ENCODE peak calls at places on chromosomes 12 and 14, in eight cellular contexts. C is natural killer cell, V is endodermal cell, T is WTC11, D is Peyer's patch, H is Calu3, B is HepG2, M is astrocyte. G is an unnamed sample.

GRCh38 chr12:2902287-2902880 is 11.7 kb downstream of the TULP3 start:
- DNase-seq in C (no peak), V (no peak), T (no peak), D (peak), H (no peak), B (no peak), M (peak), G (no peak)

GRCh38 chr12:30450872-30451271 is 244.8 kb downstream of the IPO8 start:
- DNase-seq in C (no peak), V (no peak), T (no peak), D (no peak), H (no peak), B (no peak), M (peak), G (no peak)

GRCh38 chr12:94100990-94101901 is 47.1 kb upstream of the PLXNC1 start:
- DNase-seq in C (peak), V (peak), T (peak), D (peak), H (peak), B (peak), M (peak), G (peak)

GRCh38 chr14:61524211-61524806 is 171.0 kb upstream of the HIF1A start:
- DNase-seq in C (no peak), V (peak), T (no peak), D (peak), H (peak), B (peak), M (peak), G (no peak)

GRCh38 chr12:21852251-21852650 is 77.7 kb upstream of the KCNJ8 start:
- DNase-seq in C (no peak), V (no peak), T (no peak), D (no peak), H (no peak), B (no peak), M (peak), G (no peak)

GRCh38 chr12:101323255-101323654 is 43.4 kb downstream of the UTP20 start:
- DNase-seq in C (no peak), V (no peak), T (no peak), D (no peak), H (no peak), B (no peak), M (no peak), G (no peak)

GRCh38 chr12:9707864-9708808 is 24.8 kb downstream of the CLECL1 start:
- DNase-seq in C (peak), V (peak), T (peak), D (peak), H (peak), B (peak), M (peak), G (peak)

GRCh38 chr14:49552630-49553029 is 33.5 kb downstream of the RPS29 start:
- DNase-seq in C (no peak), V (no peak), T (no peak), D (no peak), H (no peak), B (no peak), M (no peak), G (no peak)

GRCh38 chr12:32686340-32686739 is 7.2 kb downstream of the DNM1L start:
- DNase-seq in C (no peak), V (no peak), T (no peak), D (no peak), H (no peak), B (no peak), M (no peak), G (no peak)

GRCh38 chr12:15038137-15038536 is 65.3 kb downstream of the PDE6H start:
- DNase-seq in C (no peak), V (no peak), T (no peak), D (no peak), H (no peak), B (no peak), M (no peak), G (no peak)

GRCh38 chr14:105375635-105376057 is 22.7 kb upstream of the TEX22 start:
- DNase-seq in C (no peak), V (no peak), T (no peak), D (no peak), H (no peak), B (no peak), M (no peak), G (peak)

GRCh38 chr12:11133816-11134215 is 628 bp downstream of the TAS2R30 start:
- DNase-seq in C (no peak), V (no peak), T (no peak), D (no peak), H (no peak), B (no peak), M (no peak), G (no peak)

GRCh38 chr12:127290251-127290650 is 976.7 kb upstream of the TMEM132C start:
- DNase-seq in C (no peak), V (peak), T (no peak), D (no peak), H (no peak), B (no peak), M (no peak), G (no peak)

GRCh38 chr14:91373591-91374245 is 43.9 kb downstream of the CCDC88C start:
- DNase-seq in C (peak), V (no peak), T (no peak), D (no peak), H (no peak), B (no peak), M (no peak), G (no peak)

GRCh38 chr12:14272954-14273910 is 92.2 kb upstream of the ATF7IP start:
- DNase-seq in C (no peak), V (no peak), T (no peak), D (no peak), H (no peak), B (no peak), M (no peak), G (peak)

GRCh38 chr14:32372154-32372553 is 43.1 kb downstream of the AKAP6 start:
- DNase-seq in C (no peak), V (no peak), T (no peak), D (no peak), H (no peak), B (no peak), M (peak), G (no peak)

GRCh38 chr14:104743461-104744380 is 9.2 kb upstream of the SIVA1 start:
- DNase-seq in C (no peak), V (no peak), T (no peak), D (no peak), H (no peak), B (no peak), M (no peak), G (no peak)

GRCh38 chr12:101021911-101022388 is 188.1 kb downstream of the SLC5A8 start:
- DNase-seq in C (no peak), V (no peak), T (no peak), D (no peak), H (no peak), B (peak), M (peak), G (no peak)

GRCh38 chr12:76113800-76114757 is 29.6 kb upstream of the NAP1L1 start:
- DNase-seq in C (no peak), V (peak), T (no peak), D (no peak), H (no peak), B (no peak), M (no peak), G (no peak)

GRCh38 chr14:97266653-97267052 is 469.5 kb downstream of the VRK1 start:
- DNase-seq in C (no peak), V (peak), T (no peak), D (no peak), H (no peak), B (peak), M (peak), G (no peak)

GRCh38 chr12:12249216-12250050 is 17.4 kb downstream of the LRP6 start:
- DNase-seq in C (no peak), V (no peak), T (no peak), D (no peak), H (no peak), B (no peak), M (no peak), G (no peak)

GRCh38 chr12:4151362-4152121 is 122.0 kb upstream of the CCND2 start:
- DNase-seq in C (no peak), V (peak), T (no peak), D (no peak), H (no peak), B (no peak), M (no peak), G (no peak)

GRCh38 chr14:61525293-61526011 is 169.9 kb upstream of the HIF1A start:
- DNase-seq in C (peak), V (peak), T (no peak), D (peak), H (peak), B (no peak), M (peak), G (peak)

GRCh38 chr14:23481362-23481970 is 12.0 kb downstream of the NGDN start:
- DNase-seq in C (no peak), V (peak), T (no peak), D (no peak), H (no peak), B (no peak), M (no peak), G (no peak)

GRCh38 chr12:107079172-107080011 is 14.0 kb downstream of the CRY1 start:
- DNase-seq in C (no peak), V (no peak), T (no peak), D (no peak), H (no peak), B (peak), M (peak), G (no peak)

GRCh38 chr12:83573676-83574075 is 887.0 kb downstream of the TMTC2 start:
- DNase-seq in C (no peak), V (no peak), T (no peak), D (no peak), H (peak), B (no peak), M (peak), G (no peak)

GRCh38 chr12:75705749-75706719 is 194.6 kb upstream of the KRR1 start:
- DNase-seq in C (no peak), V (no peak), T (no peak), D (peak), H (no peak), B (no peak), M (peak), G (no peak)

GRCh38 chr12:120854804-120855203 is 49.4 kb downstream of the SPPL3 start:
- DNase-seq in C (no peak), V (no peak), T (no peak), D (no peak), H (no peak), B (no peak), M (no peak), G (no peak)

GRCh38 chr12:120855823-120856589 is 48.2 kb downstream of the SPPL3 start:
- DNase-seq in C (no peak), V (no peak), T (no peak), D (no peak), H (no peak), B (no peak), M (no peak), G (no peak)

GRCh38 chr12:120858306-120859088 is 45.7 kb downstream of the SPPL3 start:
- DNase-seq in C (no peak), V (no peak), T (no peak), D (no peak), H (no peak), B (no peak), M (no peak), G (no peak)

GRCh38 chr12:120853188-120853587 is 51.0 kb downstream of the SPPL3 start:
- DNase-seq in C (no peak), V (no peak), T (no peak), D (no peak), H (no peak), B (no peak), M (peak), G (no peak)

DNA sequence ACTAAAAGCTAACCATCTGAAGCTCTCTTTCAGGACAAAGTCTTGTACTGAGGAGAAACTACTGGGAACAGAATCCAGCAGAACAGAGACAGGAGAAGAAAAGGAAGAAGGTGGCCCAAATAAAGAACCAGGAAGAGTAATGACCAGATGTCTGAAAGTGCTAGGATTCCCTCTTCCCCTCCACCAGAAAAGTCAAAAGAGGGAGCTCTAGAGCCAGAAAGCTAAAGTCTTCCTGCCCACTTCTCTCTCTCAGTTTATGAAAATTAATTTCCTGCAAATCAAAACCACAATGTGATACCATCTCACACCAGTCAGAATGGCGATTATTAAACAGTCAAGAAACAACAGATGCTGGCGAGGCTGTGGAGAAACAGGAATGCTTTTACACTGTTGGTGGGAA is 47.2 kb downstream of the SPPL3 start:
- DNase-seq in C (no peak), V (no peak), T (no peak), D (no peak), H (peak), B (no peak), M (no peak), G (no peak)
- TF ChIP-seq CTCF in C (no peak), V (peak), T (no peak), D (peak), H (peak), B (peak), M (no peak), G (peak)

GRCh38 chr14:64680013-64680674 is 24.1 kb upstream of the PLEKHG3 start:
- DNase-seq in C (no peak), V (no peak), T (no peak), D (no peak), H (no peak), B (no peak), M (peak), G (no peak)
- TF ChIP-seq CTCF in C (no peak), V (peak), T (no peak), D (no peak), H (no peak), B (no peak), M (no peak), G (no peak)

GRCh38 chr12:65672441-65672840 is 151.8 kb upstream of the HMGA2 start:
- DNase-seq in C (no peak), V (no peak), T (no peak), D (no peak), H (no peak), B (no peak), M (no peak), G (no peak)

GRCh38 chr12:65670775-65671174 is 153.5 kb upstream of the HMGA2 start:
- DNase-seq in C (no peak), V (no peak), T (no peak), D (no peak), H (no peak), B (no peak), M (peak), G (no peak)

GRCh38 chr12:65667932-65668331 is 156.4 kb upstream of the HMGA2 start:
- DNase-seq in C (no peak), V (no peak), T (no peak), D (no peak), H (no peak), B (no peak), M (no peak), G (no peak)

GRCh38 chr12:65666876-65667275 is 157.4 kb upstream of the HMGA2 start:
- DNase-seq in C (no peak), V (no peak), T (no peak), D (no peak), H (no peak), B (no peak), M (peak), G (no peak)

DNA sequence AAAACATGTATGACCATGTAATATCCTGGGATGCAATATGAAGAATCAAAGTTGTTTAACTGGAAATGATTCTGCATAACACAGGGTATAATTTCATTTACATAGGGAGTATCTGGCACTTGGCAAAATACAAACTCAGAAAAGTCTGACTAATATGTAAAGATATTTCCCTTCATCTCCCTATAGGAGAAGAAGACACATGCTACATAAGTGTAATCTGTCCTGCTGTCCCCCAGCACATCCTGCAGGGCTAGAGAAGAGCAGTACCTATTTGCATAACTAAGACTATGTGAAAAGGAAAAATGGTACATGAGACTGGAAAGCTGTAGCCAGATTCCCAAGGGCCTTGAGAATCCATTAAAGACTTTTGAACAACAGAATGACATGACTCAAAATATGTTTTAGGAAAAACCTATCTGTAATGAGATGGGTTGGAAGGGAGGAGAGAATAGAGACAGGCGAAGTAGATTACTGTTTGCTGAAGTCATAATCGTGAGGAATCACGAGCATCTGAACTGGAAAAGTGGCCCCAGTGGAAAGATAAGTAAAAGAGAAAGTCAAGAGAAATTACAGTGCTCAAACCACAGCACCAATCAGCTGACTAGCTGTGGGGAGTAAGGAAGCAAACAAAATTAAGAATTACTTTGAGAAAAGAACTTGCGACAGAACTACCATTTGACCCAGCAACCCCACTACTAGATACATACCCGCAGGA is 155.1 kb upstream of the HMGA2 start:
- DNase-seq in C (no peak), V (no peak), T (no peak), D (no peak), H (no peak), B (no peak), M (no peak), G (no peak)
- TF ChIP-seq CTCF in C (no peak), V (no peak), T (no peak), D (no peak), H (no peak), B (no peak), M (no peak), G (no peak)

GRCh38 chr12:18551703-18552102 is 186.1 kb downstream of the PLCZ1 start:
- DNase-seq in C (no peak), V (no peak), T (no peak), D (no peak), H (no peak), B (no peak), M (no peak), G (no peak)

GRCh38 chr12:18549598-18549997 is 188.2 kb downstream of the PLCZ1 start:
- DNase-seq in C (no peak), V (peak), T (no peak), D (no peak), H (no peak), B (no peak), M (peak), G (no peak)

GRCh38 chr12:18556081-18556645 is 181.6 kb downstream of the PLCZ1 start:
- DNase-seq in C (no peak), V (no peak), T (no peak), D (no peak), H (no peak), B (no peak), M (no peak), G (no peak)

DNA sequence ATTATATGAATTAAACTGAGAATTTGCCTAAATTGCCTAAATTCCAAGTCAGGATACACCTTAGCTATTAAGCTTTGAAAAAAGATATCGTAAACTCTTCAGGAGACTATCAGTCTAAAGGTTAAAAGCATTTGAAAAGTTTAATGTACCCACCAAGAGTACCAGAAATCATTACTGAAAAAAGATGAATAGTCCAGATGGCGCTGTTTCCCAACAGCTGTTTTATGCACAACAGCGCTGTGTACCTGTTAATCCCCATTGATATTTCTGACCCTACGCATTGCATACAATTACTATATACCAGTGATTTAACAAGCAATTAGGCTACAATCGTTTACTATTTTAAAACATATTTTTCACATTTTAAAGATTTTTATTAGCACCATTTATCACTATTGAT is 185.0 kb downstream of the PLCZ1 start:
- DNase-seq in C (no peak), V (no peak), T (no peak), D (no peak), H (no peak), B (no peak), M (no peak), G (no peak)
- TF ChIP-seq CTCF in C (no peak), V (peak), T (no peak), D (no peak), H (no peak), B (no peak), M (no peak), G (no peak)

G was measured in CD14-positive monocyte.